ENCODE peak calls at places on chromosomes 1 and 21, in five cellular contexts. Q is ACHN, I is T-helper 2 cell, C is NCI-H748 treated with DMSO at 0.1 percent for 48 hours, K is NCI-H146. J is an unnamed sample.

GRCh38 chr1:15741183-15741850 is 982 bp upstream of the TMEM82 start:
- DNase-seq in Q (peak), I (peak), C (peak), K (peak), J (peak)

GRCh38 chr1:14794136-14794768 is 195.8 kb downstream of the KAZN start:
- DNase-seq in Q (no peak), I (no peak), C (no peak), K (no peak), J (no peak)

GRCh38 chr21:43574741-43575465 is 84.4 kb downstream of the HSF2BP start:
- DNase-seq in Q (no peak), I (no peak), C (no peak), K (no peak), J (no peak)

GRCh38 chr1:1358433-1359201 is at the start of gene MXRA8:
- DNase-seq in Q (no peak), I (no peak), C (no peak), K (no peak), J (no peak)

GRCh38 chr1:26161408-26162219 is 2.7 kb downstream of the FAM110D start:
- DNase-seq in Q (peak), I (peak), C (no peak), K (peak), J (peak)

GRCh38 chr1:161171191-161171590 is 5.0 kb downstream of the PPOX start:
- DNase-seq in Q (no peak), I (no peak), C (no peak), K (no peak), J (no peak)

GRCh38 chr1:62891961-62892562 is 108.1 kb downstream of the ATG4C start:
- DNase-seq in Q (no peak), I (no peak), C (no peak), K (peak), J (no peak)

GRCh38 chr1:27299385-27300252 is 22.3 kb upstream of the TMEM222 start:
- DNase-seq in Q (no peak), I (no peak), C (no peak), K (no peak), J (no peak)

J was measured in NCI-H526.